ENCODE peak calls at places on chromosomes 1 and 21, in five cellular contexts. One of them, this sample, is unnamed.

GRCh38 chr1:26278835-26279597 is 870 bp upstream of the SH3BGRL3 start:
- DNase-seq in ovary: no peak
- DNase-seq in fibroblast of mammary gland: peak
- DNase-seq in NCI-H1436: no peak
- DNase-seq in brain pericyte: no peak
- DNase-seq in this sample: no peak

GRCh38 chr21:37451446-37451845 is 84.9 kb downstream of the DYRK1A start:
- DNase-seq in ovary: no peak
- DNase-seq in fibroblast of mammary gland: no peak
- DNase-seq in NCI-H1436: no peak
- DNase-seq in brain pericyte: no peak
- DNase-seq in this sample: no peak

GRCh38 chr1:29271724-29272123 is 35.4 kb downstream of the PTPRU start:
- DNase-seq in ovary: peak
- DNase-seq in fibroblast of mammary gland: peak
- DNase-seq in NCI-H1436: no peak
- DNase-seq in brain pericyte: no peak
- DNase-seq in this sample: peak

GRCh38 chr1:50369830-50370229 is 53.4 kb downstream of the DMRTA2 start:
- DNase-seq in ovary: no peak
- DNase-seq in fibroblast of mammary gland: peak
- DNase-seq in NCI-H1436: no peak
- DNase-seq in brain pericyte: no peak
- DNase-seq in this sample: no peak

GRCh38 chr1:157597959-157598667 is at the start of gene FCRL4:
- DNase-seq in ovary: no peak
- DNase-seq in fibroblast of mammary gland: no peak
- DNase-seq in NCI-H1436: no peak
- DNase-seq in brain pericyte: no peak
- DNase-seq in this sample: no peak

GRCh38 chr1:91591175-91591968 is 90.7 kb downstream of the CDC7 start:
- DNase-seq in ovary: no peak
- DNase-seq in fibroblast of mammary gland: no peak
- DNase-seq in NCI-H1436: no peak
- DNase-seq in brain pericyte: no peak
- DNase-seq in this sample: no peak

GRCh38 chr1:162632234-162632666 is at the start of gene DDR2:
- DNase-seq in ovary: peak
- DNase-seq in fibroblast of mammary gland: peak
- DNase-seq in NCI-H1436: no peak
- DNase-seq in brain pericyte: peak
- DNase-seq in this sample: peak

GRCh38 chr1:44481701-44482100 is 76.6 kb downstream of the RNF220 start:
- DNase-seq in ovary: no peak
- DNase-seq in fibroblast of mammary gland: no peak
- DNase-seq in NCI-H1436: no peak
- DNase-seq in brain pericyte: no peak
- DNase-seq in this sample: no peak

GRCh38 chr1:161736332-161736969 is 13.1 kb upstream of the DUSP12 start:
- DNase-seq in ovary: no peak
- DNase-seq in fibroblast of mammary gland: peak
- DNase-seq in NCI-H1436: no peak
- DNase-seq in brain pericyte: no peak
- DNase-seq in this sample: no peak

GRCh38 chr1:208269338-208269666 is 25.1 kb upstream of the PLXNA2 start:
- DNase-seq in ovary: no peak
- DNase-seq in fibroblast of mammary gland: no peak
- DNase-seq in NCI-H1436: no peak
- DNase-seq in brain pericyte: no peak
- DNase-seq in this sample: no peak

GRCh38 chr1:215682232-215682631 is 115.1 kb downstream of the KCTD3 start:
- DNase-seq in ovary: no peak
- DNase-seq in fibroblast of mammary gland: peak
- DNase-seq in NCI-H1436: peak
- DNase-seq in brain pericyte: no peak
- DNase-seq in this sample: no peak

GRCh38 chr1:77683142-77683835 is 831 bp upstream of the ZZZ3 start:
- DNase-seq in ovary: peak
- DNase-seq in fibroblast of mammary gland: peak
- DNase-seq in NCI-H1436: peak
- DNase-seq in brain pericyte: peak
- DNase-seq in this sample: peak

GRCh38 chr1:202288177-202288576 is 53.6 kb downstream of the UBE2T start:
- DNase-seq in ovary: no peak
- DNase-seq in fibroblast of mammary gland: no peak
- DNase-seq in NCI-H1436: peak
- DNase-seq in brain pericyte: no peak
- DNase-seq in this sample: no peak

GRCh38 chr1:176998396-176998795 is 166.1 kb downstream of the ASTN1 start:
- DNase-seq in ovary: no peak
- DNase-seq in fibroblast of mammary gland: peak
- DNase-seq in NCI-H1436: peak
- DNase-seq in brain pericyte: no peak
- DNase-seq in this sample: no peak

GRCh38 chr1:156813750-156814570 is 2.7 kb downstream of the SH2D2A start:
- DNase-seq in ovary: peak
- DNase-seq in fibroblast of mammary gland: peak
- DNase-seq in NCI-H1436: peak
- DNase-seq in brain pericyte: no peak
- DNase-seq in this sample: no peak

GRCh38 chr1:6788946-6789345 is 3.7 kb downstream of the CAMTA1 start:
- DNase-seq in ovary: no peak
- DNase-seq in fibroblast of mammary gland: no peak
- DNase-seq in NCI-H1436: no peak
- DNase-seq in brain pericyte: no peak
- DNase-seq in this sample: no peak

GRCh38 chr1:235675152-235675890 is 25.7 kb upstream of the GNG4 start:
- DNase-seq in ovary: no peak
- DNase-seq in fibroblast of mammary gland: peak
- DNase-seq in NCI-H1436: no peak
- DNase-seq in brain pericyte: no peak
- DNase-seq in this sample: peak

GRCh38 chr1:94963864-94964263 is 37.0 kb upstream of the CNN3 start:
- DNase-seq in ovary: no peak
- DNase-seq in fibroblast of mammary gland: no peak
- DNase-seq in NCI-H1436: no peak
- DNase-seq in brain pericyte: no peak
- DNase-seq in this sample: no peak

GRCh38 chr21:32978346-32979270 is 47.1 kb upstream of the OLIG2 start:
- DNase-seq in ovary: no peak
- DNase-seq in fibroblast of mammary gland: no peak
- DNase-seq in NCI-H1436: no peak
- DNase-seq in brain pericyte: no peak
- DNase-seq in this sample: no peak

GRCh38 chr21:26170471-26171309 is at the start of gene APP:
- DNase-seq in ovary: peak
- DNase-seq in fibroblast of mammary gland: peak
- DNase-seq in NCI-H1436: peak
- DNase-seq in brain pericyte: no peak
- DNase-seq in this sample: no peak

GRCh38 chr1:15736035-15736665 is at the start of gene SLC25A34:
- DNase-seq in ovary: no peak
- DNase-seq in fibroblast of mammary gland: no peak
- DNase-seq in NCI-H1436: peak
- DNase-seq in brain pericyte: no peak
- DNase-seq in this sample: peak

GRCh38 chr1:111658622-111659021 is 39.0 kb downstream of the RAP1A start:
- DNase-seq in ovary: no peak
- DNase-seq in fibroblast of mammary gland: no peak
- DNase-seq in NCI-H1436: no peak
- DNase-seq in brain pericyte: no peak
- DNase-seq in this sample: no peak

GRCh38 chr1:14958249-14959215 is 195.0 kb upstream of the TMEM51 start:
- DNase-seq in ovary: no peak
- DNase-seq in fibroblast of mammary gland: no peak
- DNase-seq in NCI-H1436: no peak
- DNase-seq in brain pericyte: no peak
- DNase-seq in this sample: no peak

GRCh38 chr1:200428482-200429205 is 18.8 kb upstream of the ZNF281 start:
- DNase-seq in ovary: no peak
- DNase-seq in fibroblast of mammary gland: peak
- DNase-seq in NCI-H1436: no peak
- DNase-seq in brain pericyte: no peak
- DNase-seq in this sample: no peak

GRCh38 chr1:204211021-204211420 is 2.8 kb downstream of the GOLT1A start:
- DNase-seq in ovary: no peak
- DNase-seq in fibroblast of mammary gland: no peak
- DNase-seq in NCI-H1436: no peak
- DNase-seq in brain pericyte: no peak
- DNase-seq in this sample: no peak

GRCh38 chr1:19920132-19920710 is 3.2 kb downstream of the PLA2G2E start:
- DNase-seq in ovary: no peak
- DNase-seq in fibroblast of mammary gland: no peak
- DNase-seq in NCI-H1436: no peak
- DNase-seq in brain pericyte: no peak
- DNase-seq in this sample: no peak

GRCh38 chr1:32684167-32684811 is 18.3 kb downstream of the SYNC start:
- DNase-seq in ovary: peak
- DNase-seq in fibroblast of mammary gland: peak
- DNase-seq in NCI-H1436: no peak
- DNase-seq in brain pericyte: no peak
- DNase-seq in this sample: peak

GRCh38 chr1:158810311-158810710 is 20.8 kb upstream of the MNDA start:
- DNase-seq in ovary: no peak
- DNase-seq in fibroblast of mammary gland: no peak
- DNase-seq in NCI-H1436: no peak
- DNase-seq in brain pericyte: no peak
- DNase-seq in this sample: no peak

GRCh38 chr1:64598100-64598571 is 128.2 kb downstream of the CACHD1 start:
- DNase-seq in ovary: no peak
- DNase-seq in fibroblast of mammary gland: peak
- DNase-seq in NCI-H1436: no peak
- DNase-seq in brain pericyte: no peak
- DNase-seq in this sample: peak

GRCh38 chr21:44853601-44854390 is 19.7 kb downstream of the PTTG1IP start:
- DNase-seq in ovary: no peak
- DNase-seq in fibroblast of mammary gland: no peak
- DNase-seq in NCI-H1436: no peak
- DNase-seq in brain pericyte: no peak
- DNase-seq in this sample: no peak

GRCh38 chr1:178541829-178542553 is 29.1 kb downstream of the TEX35 start:
- DNase-seq in ovary: peak
- DNase-seq in fibroblast of mammary gland: no peak
- DNase-seq in NCI-H1436: peak
- DNase-seq in brain pericyte: no peak
- DNase-seq in this sample: no peak

GRCh38 chr1:184479435-184480202 is 92.8 kb downstream of the C1orf21 start:
- DNase-seq in ovary: no peak
- DNase-seq in fibroblast of mammary gland: no peak
- DNase-seq in NCI-H1436: no peak
- DNase-seq in brain pericyte: no peak
- DNase-seq in this sample: no peak

GRCh38 chr1:28540651-28541050 is 12.2 kb upstream of the TRNAU1AP start:
- DNase-seq in ovary: no peak
- DNase-seq in fibroblast of mammary gland: no peak
- DNase-seq in NCI-H1436: no peak
- DNase-seq in brain pericyte: no peak
- DNase-seq in this sample: no peak

GRCh38 chr21:43866233-43866632 is 1.2 kb downstream of the AGPAT3 start:
- DNase-seq in ovary: peak
- DNase-seq in fibroblast of mammary gland: peak
- DNase-seq in NCI-H1436: no peak
- DNase-seq in brain pericyte: no peak
- DNase-seq in this sample: no peak

GRCh38 chr1:149962039-149962647 is 25.5 kb upstream of the MTMR11 start:
- DNase-seq in ovary: no peak
- DNase-seq in fibroblast of mammary gland: peak
- DNase-seq in NCI-H1436: peak
- DNase-seq in brain pericyte: peak
- DNase-seq in this sample: peak

GRCh38 chr1:184379111-184379752 is 7.6 kb upstream of the C1orf21 start:
- DNase-seq in ovary: no peak
- DNase-seq in fibroblast of mammary gland: no peak
- DNase-seq in NCI-H1436: no peak
- DNase-seq in brain pericyte: no peak
- DNase-seq in this sample: no peak

GRCh38 chr1:87182611-87183010 is 146.1 kb upstream of the LMO4 start:
- DNase-seq in ovary: no peak
- DNase-seq in fibroblast of mammary gland: no peak
- DNase-seq in NCI-H1436: no peak
- DNase-seq in brain pericyte: no peak
- DNase-seq in this sample: no peak

GRCh38 chr1:32702599-32703478 is at the start of gene SYNC:
- DNase-seq in ovary: peak
- DNase-seq in fibroblast of mammary gland: peak
- DNase-seq in NCI-H1436: no peak
- DNase-seq in brain pericyte: no peak
- DNase-seq in this sample: peak

GRCh38 chr1:38082678-38083317 is 36.2 kb upstream of the POU3F1 start:
- DNase-seq in ovary: no peak
- DNase-seq in fibroblast of mammary gland: no peak
- DNase-seq in NCI-H1436: no peak
- DNase-seq in brain pericyte: no peak
- DNase-seq in this sample: no peak

This sample was measured in skeletal muscle cell.